ENCODE peak calls at places on chromosomes 12 and 14, in four cellular contexts. Y is fibroblast of mammary gland; V is CD8-positive, alpha-beta T cell; X is astrocyte. G is an unnamed sample.

GRCh38 chr14:31269599-31270195 is 62.1 kb upstream of the HECTD1 start:
- DNase-seq in X (peak; percentile 23), Y (no peak), V (no peak), G (no peak)

GRCh38 chr12:102480401-102480800 is at the start of gene IGF1:
- DNase-seq in Y (peak; percentile 56), V (no peak), X (peak; percentile 58), G (peak; percentile 24)

GRCh38 chr12:79402626-79403025 is 288.1 kb downstream of the PAWR start:
- DNase-seq in X (peak; percentile 85), V (no peak), Y (peak; percentile 46), G (no peak)

GRCh38 chr12:29609431-29610215 is 112.1 kb upstream of the OVCH1 start:
- DNase-seq in V (no peak), Y (no peak), X (no peak), G (no peak)

GRCh38 chr12:121921106-121921505 is 2.7 kb downstream of the CFAP251 start:
- DNase-seq in X (no peak), V (no peak), Y (no peak), G (no peak)

GRCh38 chr12:44021471-44021971 is 185.6 kb downstream of the TMEM117 start:
- DNase-seq in X (no peak), V (no peak), Y (no peak), G (no peak)

GRCh38 chr14:25237845-25238244 is 187.9 kb upstream of the STXBP6 start:
- DNase-seq in X (no peak), Y (peak; percentile 7), V (no peak), G (no peak)

GRCh38 chr12:56636675-56637540 is 6.8 kb upstream of the BAZ2A start:
- DNase-seq in V (peak; percentile 99), X (peak; percentile 98), Y (peak; percentile 100), G (peak; percentile 99)

GRCh38 chr12:15268927-15269552 is 47.8 kb upstream of the RERG start:
- DNase-seq in X (peak; percentile 43), V (peak; percentile 23), Y (peak; percentile 81), G (peak; percentile 85)

GRCh38 chr12:128474916-128475315 is 207.9 kb downstream of the TMEM132C start:
- DNase-seq in V (no peak), X (no peak), Y (no peak), G (no peak)

GRCh38 chr14:74593241-74593985 is 18.6 kb downstream of the LTBP2 start:
- DNase-seq in Y (peak; percentile 79), X (no peak), V (no peak), G (no peak)

GRCh38 chr12:51393676-51394545 is 2.7 kb upstream of the GALNT6 start:
- DNase-seq in X (peak; percentile 93), V (peak; percentile 74), Y (peak; percentile 93), G (peak; percentile 72)

GRCh38 chr12:132343294-132343972 is 14.0 kb upstream of the GALNT9 start:
- DNase-seq in X (no peak), Y (no peak), V (peak; percentile 3), G (no peak)

GRCh38 chr12:26029741-26030033 is 71.2 kb downstream of the RASSF8 start:
- DNase-seq in V (no peak), X (peak; percentile 59), Y (peak; percentile 49), G (no peak)

GRCh38 chr14:71486274-71486673 is 446.0 kb upstream of the RGS6 start:
- DNase-seq in V (no peak), X (peak; percentile 22), Y (no peak), G (no peak)

GRCh38 chr14:88005978-88006851 is 1.3 kb downstream of the GPR65 start:
- DNase-seq in X (peak; percentile 46), V (peak; percentile 82), Y (peak; percentile 13), G (no peak)

GRCh38 chr12:50072198-50072907 is 12.8 kb upstream of the SMARCD1 start:
- DNase-seq in X (no peak), Y (no peak), V (no peak), G (no peak)

GRCh38 chr14:104294628-104294982 is 156.2 kb downstream of the KIF26A start:
- DNase-seq in V (no peak), Y (no peak), X (no peak), G (no peak)

GRCh38 chr12:63802012-63802608 is 22.4 kb downstream of the RXYLT1 start:
- DNase-seq in X (no peak), V (no peak), Y (peak; percentile 38), G (peak; percentile 23)

GRCh38 chr12:54133663-54134375 is 55.0 kb downstream of the SMUG1 start:
- DNase-seq in X (no peak), Y (no peak), V (no peak), G (no peak)

GRCh38 chr12:128829870-128830504 is 6.2 kb upstream of the SLC15A4 start:
- DNase-seq in Y (no peak), X (no peak), V (no peak), G (no peak)

GRCh38 chr12:103401421-103401820 is 94.3 kb downstream of the C12orf42 start:
- DNase-seq in Y (no peak), X (no peak), V (no peak), G (peak; percentile 60)

GRCh38 chr14:75283162-75283883 is 4.7 kb downstream of the FOS start:
- DNase-seq in V (peak; percentile 51), X (peak; percentile 73), Y (no peak), G (no peak)

GRCh38 chr12:94649349-94650142 is 811 bp downstream of the TMCC3 start:
- DNase-seq in V (peak; percentile 30), Y (peak; percentile 36), X (peak; percentile 15), G (peak; percentile 20)

GRCh38 chr14:59188461-59189280 is at the start of gene DAAM1:
- DNase-seq in V (peak; percentile 98), X (peak; percentile 98), Y (peak; percentile 97), G (peak; percentile 99)

GRCh38 chr14:59186316-59186715 is 2.2 kb upstream of the DAAM1 start:
- DNase-seq in Y (no peak), X (no peak), V (no peak), G (no peak)

GRCh38 chr14:59189281-59189821 is 884 bp downstream of the DAAM1 start:
- DNase-seq in V (no peak), Y (no peak), X (peak; percentile 14), G (peak; percentile 11)

GRCh38 chr14:59189822-59190368 is 1.4 kb downstream of the DAAM1 start:
- DNase-seq in Y (peak; percentile 90), X (peak; percentile 90), V (peak; percentile 67), G (peak; percentile 77)

GRCh38 chr14:59187802-59188460 is 536 bp upstream of the DAAM1 start:
- DNase-seq in X (no peak), V (peak; percentile 55), Y (no peak), G (no peak)
- TF ChIP-seq CTCF in X (no peak), V (no peak), Y (no peak), G (no peak)

DNA sequence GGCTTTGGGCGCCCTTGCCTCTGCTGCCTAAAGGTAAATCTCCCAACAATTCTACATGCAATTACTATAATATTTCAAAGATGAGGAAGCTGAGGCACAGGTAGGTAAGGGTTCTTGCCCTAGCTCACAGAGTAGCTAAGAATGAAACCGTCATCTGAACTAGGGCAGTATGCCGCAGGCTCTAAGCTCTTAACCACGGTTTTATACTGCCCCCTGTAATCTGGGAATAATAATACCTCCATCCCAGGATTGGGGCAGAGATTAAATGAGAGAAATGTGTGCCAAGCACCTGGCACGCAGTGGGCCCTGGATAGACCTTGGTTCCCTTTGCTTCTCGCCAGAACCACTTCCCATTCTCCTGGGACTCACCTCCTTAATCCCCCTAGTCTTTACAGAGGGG is 1.5 kb upstream of the HRK start:
- DNase-seq in X (no peak), Y (peak; percentile 52), V (no peak), G (peak; percentile 66)
- TF ChIP-seq CTCF in X (peak; percentile 33), Y (peak; percentile 32), V (no peak), G (no peak)

GRCh38 chr14:56294125-56294524 is 175.9 kb downstream of the PELI2 start:
- DNase-seq in Y (no peak), V (no peak), X (no peak), G (peak; percentile 35)
- TF ChIP-seq CTCF in Y (no peak), V (no peak), X (no peak), G (no peak)

GRCh38 chr12:92063641-92064040 is 82.0 kb downstream of the BTG1 start:
- DNase-seq in X (peak; percentile 32), Y (peak; percentile 46), V (no peak), G (no peak)

GRCh38 chr12:92058664-92059063 is 87.0 kb downstream of the BTG1 start:
- DNase-seq in V (no peak), Y (no peak), X (no peak), G (no peak)

GRCh38 chr12:92062539-92063493 is 82.8 kb downstream of the BTG1 start:
- DNase-seq in V (no peak), Y (no peak), X (no peak), G (no peak)

GRCh38 chr12:92061061-92061460 is 84.6 kb downstream of the BTG1 start:
- DNase-seq in Y (no peak), V (no peak), X (no peak), G (no peak)

GRCh38 chr12:92059976-92060375 is 85.7 kb downstream of the BTG1 start:
- DNase-seq in V (no peak), Y (peak; percentile 79), X (peak; percentile 81), G (peak; percentile 62)
- TF ChIP-seq CTCF in V (no peak), Y (no peak), X (no peak), G (no peak)

GRCh38 chr12:990649-991349 is at the start of gene ERC1:
- DNase-seq in V (peak; percentile 79), X (peak; percentile 86), Y (peak; percentile 88), G (peak; percentile 87)
- TF ChIP-seq CTCF in V (no peak), X (no peak), Y (no peak), G (no peak)